ENCODE peak calls at places on chromosomes 6 and 20, in four cellular contexts. S, D, E and A are unnamed samples.

GRCh38 chr20:4065405-4065841 is 50.1 kb upstream of the RNF24 start:
- ATAC-seq in E (no peak), D (no peak), S (no peak), A (no peak)

GRCh38 chr6:146601352-146601751 is 2.6 kb downstream of the ADGB start:
- ATAC-seq in S (no peak), E (no peak), D (no peak), A (no peak)

GRCh38 chr20:45206746-45207145 is at the start of gene SEMG1:
- ATAC-seq in S (no peak), E (no peak), D (no peak), A (no peak)

GRCh38 chr6:165861226-165861625 is 198.2 kb upstream of the PDE10A start:
- ATAC-seq in S (no peak), E (no peak), D (peak; percentile 59), A (no peak)

GRCh38 chr6:16849280-16850210 is 88.3 kb upstream of the ATXN1 start:
- ATAC-seq in E (peak; percentile 92), S (no peak), D (peak; percentile 55), A (no peak)

GRCh38 chr6:154414021-154414813 is 57.6 kb upstream of the IPCEF1 start:
- ATAC-seq in E (no peak), D (no peak), S (no peak), A (no peak)

GRCh38 chr6:155171747-155172191 is 92.0 kb upstream of the CLDN20 start:
- ATAC-seq in E (no peak), D (no peak), S (peak; percentile 4), A (no peak)

GRCh38 chr6:42443312-42444075 is 8.2 kb downstream of the TRERF1 start:
- ATAC-seq in E (no peak), D (no peak), S (no peak), A (no peak)